ENCODE peak calls at places on chromosome 20, in five cellular contexts. L is stomach; C is OCI-LY7; M is fibroblast of lung; V is CD8-positive, alpha-beta memory T cell. K is an unnamed sample.
A peak's percentile ranks its signal among the peaks of the same experiment; 100 is the strongest.

GRCh38 chr20:34334654-34335407 is 28.2 kb upstream of the ITCH start:
- DNase-seq in L (no peak), V (no peak), C (no peak), M (no peak), K (peak; percentile 32)

GRCh38 chr20:39853664-39854063 is 835.4 kb downstream of the MAFB start:
- DNase-seq in L (no peak), C (no peak), V (no peak), M (peak; percentile 92), K (no peak)

GRCh38 chr20:62953167-62953838 is 794 bp downstream of the SLC17A9 start:
- DNase-seq in M (no peak), C (no peak), V (peak; percentile 46), L (no peak), K (no peak)

GRCh38 chr20:6566821-6567220 is 200.7 kb upstream of the BMP2 start:
- DNase-seq in V (no peak), L (no peak), M (peak; percentile 94), C (no peak), K (no peak)

GRCh38 chr20:59564171-59564570 is 40.2 kb upstream of the PHACTR3 start:
- DNase-seq in M (no peak), C (no peak), V (no peak), L (no peak), K (no peak)

GRCh38 chr20:50226093-50226974 is 35.7 kb downstream of the CEBPB start:
- DNase-seq in V (peak; percentile 23), M (peak; percentile 70), L (no peak), C (no peak), K (peak; percentile 53)

GRCh38 chr20:9912858-9913434 is 74.1 kb upstream of the PAK5 start:
- DNase-seq in M (peak; percentile 14), V (peak; percentile 49), C (peak; percentile 34), L (peak; percentile 56), K (peak; percentile 63)

GRCh38 chr20:49595346-49595745 is 27.4 kb upstream of the PTGIS start:
- DNase-seq in C (no peak), M (no peak), L (no peak), V (no peak), K (no peak)

GRCh38 chr20:59772931-59773913 is 160.2 kb downstream of the SYCP2 start:
- DNase-seq in L (peak; percentile 26), M (no peak), C (no peak), V (no peak), K (no peak)

GRCh38 chr20:19249515-19249914 is 37.1 kb downstream of the SLC24A3 start:
- DNase-seq in M (no peak), C (no peak), L (no peak), V (no peak), K (no peak)

GRCh38 chr20:40771848-40772247 is 82.8 kb upstream of the MAFB start:
- DNase-seq in C (no peak), V (no peak), L (no peak), M (no peak), K (no peak)

GRCh38 chr20:59300341-59301081 is at the start of gene EDN3:
- DNase-seq in V (no peak), L (no peak), M (no peak), C (no peak), K (no peak)

GRCh38 chr20:53621482-53622246 is 28.0 kb upstream of the ZNF217 start:
- DNase-seq in L (peak; percentile 65), M (peak; percentile 94), V (no peak), C (peak; percentile 45), K (peak; percentile 45)

GRCh38 chr20:54026300-54027064 is 43.9 kb downstream of the BCAS1 start:
- DNase-seq in V (no peak), C (no peak), L (no peak), M (no peak), K (no peak)

GRCh38 chr20:38726849-38727601 is 2.7 kb downstream of the SLC32A1 start:
- DNase-seq in L (no peak), C (peak; percentile 32), M (no peak), V (no peak), K (peak; percentile 54)

GRCh38 chr20:11814276-11814675 is 103.4 kb upstream of the BTBD3 start:
- DNase-seq in V (no peak), L (no peak), C (no peak), M (peak; percentile 95), K (no peak)

GRCh38 chr20:45850926-45851325 is 6.3 kb downstream of the ACOT8 start:
- DNase-seq in M (no peak), L (no peak), V (no peak), C (no peak), K (peak; percentile 62)

GRCh38 chr20:46378390-46379009 is 27.9 kb downstream of the ELMO2 start:
- DNase-seq in C (no peak), M (no peak), V (no peak), L (no peak), K (no peak)

GRCh38 chr20:62967628-62968351 is 15.3 kb downstream of the SLC17A9 start:
- DNase-seq in M (no peak), C (no peak), V (no peak), L (no peak), K (no peak)

GRCh38 chr20:18904624-18905023 is 91.0 kb downstream of the SCP2D1 start:
- DNase-seq in M (no peak), L (no peak), V (no peak), C (no peak), K (peak; percentile 24)

GRCh38 chr20:61636531-61637116 is 384.6 kb downstream of the CDH4 start:
- DNase-seq in C (no peak), V (no peak), L (no peak), M (no peak), K (no peak)

GRCh38 chr20:38880952-38881735 is 45.1 kb upstream of the FAM83D start:
- DNase-seq in C (peak; percentile 78), V (peak; percentile 48), M (no peak), L (no peak), K (no peak)

GRCh38 chr20:48723308-48724264 is 104.2 kb downstream of the PREX1 start:
- DNase-seq in M (no peak), C (no peak), L (peak; percentile 83), V (no peak), K (peak; percentile 62)

GRCh38 chr20:48153523-48153922 is 368.2 kb upstream of the SULF2 start:
- DNase-seq in C (peak; percentile 27), M (peak; percentile 59), V (no peak), L (no peak), K (no peak)

GRCh38 chr20:49187330-49188100 is 619 bp downstream of the STAU1 start:
- DNase-seq in L (peak; percentile 28), V (peak; percentile 54), M (peak; percentile 8), C (peak; percentile 52), K (peak; percentile 28)

GRCh38 chr20:22796465-22797077 is 212.2 kb upstream of the FOXA2 start:
- DNase-seq in V (no peak), M (peak; percentile 64), C (no peak), L (no peak), K (no peak)

GRCh38 chr20:25496968-25497401 is 88.3 kb downstream of the NINL start:
- DNase-seq in V (no peak), L (no peak), M (peak; percentile 49), C (no peak), K (no peak)

GRCh38 chr20:62772618-62772993 is 23.7 kb upstream of the MRGBP start:
- DNase-seq in M (no peak), V (no peak), C (no peak), L (no peak), K (no peak)

GRCh38 chr20:18739785-18740184 is 73.8 kb upstream of the SCP2D1 start:
- DNase-seq in V (no peak), M (peak; percentile 70), L (no peak), C (no peak), K (peak; percentile 80)

GRCh38 chr20:63457737-63458136 is 14.7 kb downstream of the KCNQ2 start:
- DNase-seq in V (no peak), C (no peak), M (peak; percentile 9), L (peak; percentile 31), K (no peak)

GRCh38 chr20:63181226-63181625 is 34.7 kb downstream of the YTHDF1 start:
- DNase-seq in M (no peak), L (no peak), C (no peak), V (no peak), K (no peak)

GRCh38 chr20:6178537-6178936 is 55.7 kb upstream of the FERMT1 start:
- DNase-seq in C (peak; percentile 13), L (no peak), M (peak; percentile 32), V (no peak), K (no peak)

GRCh38 chr20:40286991-40287531 is 402.0 kb downstream of the MAFB start:
- DNase-seq in V (no peak), C (no peak), L (peak; percentile 70), M (no peak), K (no peak)

GRCh38 chr20:62805365-62805710 is 703 bp downstream of the OGFR start:
- DNase-seq in L (no peak), V (no peak), M (no peak), C (peak; percentile 63), K (peak; percentile 40)

DNA sequence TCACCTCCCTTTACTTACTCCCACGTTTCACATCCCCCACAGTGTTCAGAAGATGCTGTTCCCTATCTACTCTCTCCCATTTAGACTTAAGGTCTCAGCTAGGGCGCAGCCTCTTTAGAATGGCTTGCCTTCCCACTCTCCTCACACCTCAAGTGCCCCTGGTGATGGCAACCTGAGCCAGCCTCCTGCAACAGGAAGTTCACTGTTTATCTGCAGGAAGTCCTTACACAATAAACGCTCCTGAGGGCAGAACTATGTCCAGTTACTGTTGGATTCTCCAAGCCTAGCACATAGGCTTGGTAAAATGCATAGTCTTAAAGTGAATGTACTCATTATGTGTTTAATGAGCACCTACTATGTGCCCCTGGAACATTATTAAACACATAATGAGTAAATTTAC is 21.9 kb upstream of the RAB22A start:
- DNase-seq in M (no peak), V (no peak), C (no peak), L (no peak), K (no peak)
- H3K4me3 ChIP-seq in M (no peak overlapping the region), V (no peak overlapping the region), C (no peak overlapping the region), L (no peak overlapping the region), K (no peak overlapping the region)

GRCh38 chr20:51696304-51697118 is 71.7 kb downstream of the ATP9A start:
- DNase-seq in C (no peak), M (peak; percentile 35), V (no peak), L (no peak), K (no peak)
- H3K4me3 ChIP-seq in C (peak overlapping the region; percentile 53), M (peak overlapping the region; percentile 20), V (no peak overlapping the region), L (no peak overlapping the region), K (no peak overlapping the region)

DNA sequence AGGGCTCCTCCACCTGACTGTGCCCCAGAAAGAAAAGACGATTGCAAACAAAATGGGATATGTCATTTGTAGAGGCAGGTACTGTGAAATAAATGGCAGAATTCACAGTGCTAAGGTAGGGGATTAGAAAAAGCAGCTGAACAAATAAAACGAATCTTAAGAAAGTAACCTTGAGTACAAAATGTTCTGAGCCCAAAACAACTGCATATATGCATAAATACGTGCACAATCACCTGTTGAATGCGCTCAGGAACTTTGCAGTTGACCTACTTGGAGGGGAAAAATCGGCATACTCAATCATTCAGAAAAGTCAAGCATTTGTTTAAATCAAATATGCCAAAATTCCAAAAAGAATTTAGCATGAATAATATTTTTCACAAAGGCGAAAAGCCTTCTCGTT is 772.1 kb upstream of the FLRT3 start:
- DNase-seq in C (no peak), V (no peak), L (no peak), M (no peak), K (no peak)
- H3K4me3 ChIP-seq in C (no peak overlapping the region), V (no peak overlapping the region), L (no peak overlapping the region), M (no peak overlapping the region), K (no peak overlapping the region)

DNA sequence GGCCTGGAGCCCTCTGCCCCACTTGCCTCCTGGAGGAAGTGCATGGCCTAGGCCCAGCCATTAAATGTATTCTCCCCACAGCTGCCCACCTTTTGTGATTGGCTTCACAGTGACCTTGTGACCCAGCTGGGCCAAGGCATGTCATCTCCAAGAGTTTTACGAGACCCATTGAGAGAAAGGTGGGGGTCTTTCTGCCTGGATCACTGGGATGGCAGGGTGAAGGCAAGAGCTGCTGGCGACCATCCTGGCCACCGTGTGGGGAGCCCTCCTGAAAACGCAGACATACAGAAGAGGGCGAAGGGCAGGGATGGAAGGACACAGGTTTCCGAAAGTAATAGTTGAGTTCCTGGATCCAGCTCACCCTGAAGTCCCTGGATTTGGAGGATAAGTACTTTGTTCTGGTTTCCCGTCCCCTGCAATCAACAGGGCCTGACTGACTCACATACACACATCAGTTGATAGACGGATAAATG is 12.3 kb upstream of the SPO11 start:
- DNase-seq in L (no peak), M (no peak), V (no peak), C (no peak), K (no peak)
- H3K4me3 ChIP-seq in L (no peak overlapping the region), M (no peak overlapping the region), V (no peak overlapping the region), C (peak overlapping the region; percentile 37), K (no peak overlapping the region)

K was measured in testis.